ENCODE peak calls at places on chromosomes 2 and 18, in six cellular contexts. K is fibroblast of lung, G is cardiac muscle cell, W is CD14-positive monocyte, J is psoas muscle, U is HFF-Myc. A is an unnamed sample.
A peak's percentile ranks its signal among the peaks of the same experiment; 100 is the strongest.

GRCh38 chr2:239379641-239380170 is 21.1 kb downstream of the HDAC4 start:
- DNase-seq in G (no peak), K (no peak), U (no peak), J (peak; percentile 46), W (peak; percentile 43), A (peak; percentile 82)

GRCh38 chr2:59395119-59395518 is 1154.0 kb upstream of the FANCL start:
- DNase-seq in K (no peak), G (no peak), W (no peak), U (no peak), J (no peak), A (no peak)

GRCh38 chr2:156349161-156349560 is 16.6 kb upstream of the NR4A2 start:
- DNase-seq in K (no peak), W (no peak), G (no peak), J (no peak), U (no peak), A (no peak)

GRCh38 chr2:195645413-195645812 is 11.6 kb upstream of the SLC39A10 start:
- DNase-seq in U (no peak), K (no peak), J (no peak), G (no peak), W (no peak), A (no peak)

GRCh38 chr18:59266459-59266858 is 6.8 kb downstream of the RAX start:
- DNase-seq in G (no peak), K (no peak), J (no peak), W (no peak), U (no peak), A (no peak)

GRCh38 chr18:57900906-57901305 is 97.8 kb upstream of the ATP8B1 start:
- DNase-seq in G (no peak), K (peak; percentile 22), U (no peak), J (no peak), W (no peak), A (no peak)

GRCh38 chr2:31523871-31524492 is 56.8 kb downstream of the SRD5A2 start:
- DNase-seq in J (no peak), K (peak; percentile 68), W (no peak), U (peak; percentile 43), G (peak; percentile 63), A (no peak)

GRCh38 chr18:27298215-27298804 is 113.2 kb upstream of the CHST9 start:
- DNase-seq in K (no peak), W (no peak), J (no peak), U (no peak), G (no peak), A (no peak)

GRCh38 chr2:53490659-53491058 is 276.9 kb upstream of the CHAC2 start:
- DNase-seq in W (no peak), K (no peak), U (no peak), G (peak; percentile 19), J (peak; percentile 59), A (no peak)

GRCh38 chr18:77702686-77703085 is 453.0 kb downstream of the GALR1 start:
- DNase-seq in K (peak; percentile 5), J (no peak), G (peak; percentile 12), U (no peak), W (no peak), A (no peak)

GRCh38 chr2:20221169-20221938 is 3.6 kb downstream of the SDC1 start:
- DNase-seq in J (no peak), G (peak; percentile 38), K (peak; percentile 36), U (no peak), W (no peak), A (no peak)

GRCh38 chr2:24304098-24304497 is 56.2 kb downstream of the ITSN2 start:
- DNase-seq in W (no peak), J (peak; percentile 90), G (peak; percentile 92), U (peak; percentile 12), K (peak; percentile 98), A (no peak)

GRCh38 chr2:8149985-8150547 is 531.8 kb upstream of the ID2 start:
- DNase-seq in K (no peak), W (no peak), J (no peak), U (no peak), G (peak; percentile 33), A (no peak)

GRCh38 chr2:3201296-3201695 is 176.3 kb downstream of the EIPR1 start:
- DNase-seq in W (no peak), G (no peak), K (no peak), J (no peak), U (no peak), A (no peak)

GRCh38 chr2:129233166-129233565 is 746.3 kb upstream of the RAB6C start:
- DNase-seq in K (no peak), G (no peak), W (no peak), U (no peak), J (no peak), A (no peak)

GRCh38 chr2:212595036-212595654 is 56.5 kb upstream of the ERBB4 start:
- DNase-seq in W (no peak), U (no peak), K (peak; percentile 46), G (peak; percentile 1), J (no peak), A (no peak)

GRCh38 chr2:186309901-186310300 is 176.2 kb upstream of the ZC3H15 start:
- DNase-seq in G (peak; percentile 60), W (no peak), U (peak; percentile 30), J (no peak), K (peak; percentile 41), A (no peak)

GRCh38 chr18:57301573-57302230 is 50.7 kb upstream of the ST8SIA3 start:
- DNase-seq in J (no peak), G (no peak), U (no peak), W (no peak), K (no peak), A (no peak)

GRCh38 chr2:145158051-145158586 is 638.2 kb upstream of the ZEB2 start:
- DNase-seq in J (peak; percentile 83), G (peak; percentile 97), K (peak; percentile 99), U (peak; percentile 91), W (no peak), A (no peak)

GRCh38 chr2:157933549-157933948 is 57.4 kb upstream of the ACVR1 start:
- DNase-seq in J (no peak), G (no peak), K (no peak), W (no peak), U (no peak), A (no peak)

GRCh38 chr2:231007159-231008045 is 11.5 kb downstream of the SPATA3 start:
- DNase-seq in G (no peak), K (no peak), W (no peak), J (no peak), U (no peak), A (no peak)

GRCh38 chr2:201152999-201153398 is 29.9 kb upstream of the CASP10 start:
- DNase-seq in J (no peak), U (no peak), W (no peak), K (no peak), G (no peak), A (no peak)

DNA sequence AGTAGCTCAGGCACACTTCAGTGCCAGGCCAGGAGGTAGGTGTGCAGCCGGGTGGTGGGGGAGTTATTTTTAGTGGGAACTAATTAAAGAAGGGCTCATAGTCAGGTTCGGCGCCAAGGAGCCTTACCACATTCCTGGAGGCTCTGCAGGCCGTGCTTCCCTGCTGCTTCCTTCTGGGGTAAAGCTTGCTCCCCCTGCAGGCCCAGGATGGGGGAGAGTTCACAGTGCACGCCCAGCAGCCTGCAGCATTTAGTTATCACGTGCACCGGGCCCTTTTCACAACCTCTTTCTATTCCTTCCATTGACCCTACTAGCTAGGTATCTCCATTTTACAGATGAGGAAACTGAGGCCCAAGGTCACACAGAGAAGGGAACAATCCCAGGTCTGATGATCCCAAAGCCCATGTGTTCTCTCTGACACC is 2.5 kb downstream of the KCNF1 start:
- DNase-seq in K (no peak), W (no peak), G (no peak), J (no peak), U (no peak), A (peak; percentile 51)
- TF ChIP-seq CTCF in K (peak; percentile 32), W (no peak), G (peak; percentile 29), J (no peak), U (peak; percentile 39), A (peak; percentile 22)

GRCh38 chr18:10230072-10230471 is 224.4 kb upstream of the APCDD1 start:
- DNase-seq in G (peak; percentile 89), K (peak; percentile 88), J (no peak), U (peak; percentile 85), W (no peak), A (no peak)
- TF ChIP-seq CTCF in G (peak; percentile 29), K (peak; percentile 16), J (no peak), U (peak; percentile 52), W (no peak), A (peak; percentile 34)

GRCh38 chr18:10442551-10442971 is 11.9 kb upstream of the APCDD1 start:
- DNase-seq in U (no peak), J (no peak), K (peak; percentile 30), G (peak; percentile 23), W (no peak), A (no peak)
- TF ChIP-seq CTCF in U (no peak), J (no peak), K (no peak), G (no peak), W (peak; percentile 14), A (peak; percentile 43)

GRCh38 chr18:54415086-54415485 is 57.4 kb downstream of the C18orf54 start:
- DNase-seq in G (no peak), J (no peak), U (no peak), K (no peak), W (no peak), A (no peak)

GRCh38 chr18:54411781-54412180 is 54.1 kb downstream of the C18orf54 start:
- DNase-seq in U (no peak), W (no peak), J (no peak), K (no peak), G (no peak), A (no peak)

GRCh38 chr18:54416459-54416858 is 58.8 kb downstream of the C18orf54 start:
- DNase-seq in U (peak; percentile 10), W (no peak), J (no peak), K (peak; percentile 21), G (peak; percentile 80), A (no peak)
- TF ChIP-seq CTCF in U (no peak), W (no peak), J (no peak), K (no peak), G (no peak), A (peak; percentile 17)

DNA sequence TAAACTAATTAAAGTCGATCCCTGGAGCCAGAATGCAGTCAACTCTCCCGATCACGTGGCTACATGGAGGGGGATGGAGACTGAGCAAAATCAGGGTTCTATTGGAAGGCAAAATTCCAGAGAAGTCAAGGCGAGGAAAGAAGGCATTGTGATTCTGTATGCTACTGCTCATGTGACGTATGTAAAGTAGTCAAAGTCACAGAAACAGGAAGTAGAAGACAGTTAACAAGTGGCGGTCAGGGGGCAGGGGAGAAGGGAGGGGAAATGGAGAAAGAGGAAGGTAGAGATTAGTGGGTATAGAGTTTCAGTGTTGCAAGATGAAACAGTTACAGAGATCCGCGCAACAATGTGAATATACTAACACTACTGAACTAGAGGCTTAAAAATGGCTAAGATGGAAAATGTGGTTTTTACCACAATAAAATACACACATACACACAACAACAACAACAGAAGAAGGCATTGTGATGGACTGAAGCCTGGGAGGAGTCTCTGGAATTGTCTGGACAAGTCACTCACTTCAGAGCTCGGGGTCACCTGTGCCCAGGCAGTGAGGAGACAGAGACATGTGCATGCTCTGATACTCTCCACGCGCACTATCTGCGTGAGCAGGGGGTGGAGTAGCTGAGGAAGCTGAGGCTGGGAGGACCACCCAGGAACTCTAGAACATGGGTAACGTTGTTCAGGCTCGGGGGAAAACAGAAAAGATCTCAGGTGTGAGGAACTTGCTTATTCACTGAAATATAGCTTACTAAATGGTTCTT is 89.9 kb upstream of the CDCA7 start:
- DNase-seq in U (no peak), K (no peak), G (no peak), W (peak; percentile 87), J (no peak), A (no peak)
- TF ChIP-seq CTCF in U (no peak), K (no peak), G (no peak), W (no peak), J (no peak), A (no peak)

A was measured in chondrocyte.